ENCODE peak calls at places on chromosome 19, in seven cellular contexts. B, X, K, G, C, E and F are unnamed samples.

GRCh38 chr19:55620410-55620809 is 4.0 kb downstream of the ZNF784 start:
- DNase-seq in G (peak; percentile 42), B (no peak), K (no peak), X (no peak), E (no peak), C (no peak), F (no peak)

GRCh38 chr19:49255674-49256073 is 69.3 kb downstream of the SLC6A16 start:
- DNase-seq in E (no peak), B (peak; percentile 41), C (no peak), X (no peak), K (no peak), G (no peak), F (no peak)

GRCh38 chr19:8204961-8205360 is 4.2 kb upstream of the CERS4 start:
- DNase-seq in E (no peak), B (no peak), G (no peak), C (no peak), K (no peak), X (no peak), F (no peak)

GRCh38 chr19:42254083-42254849 is 662 bp downstream of the ERF start:
- DNase-seq in X (no peak), C (no peak), G (peak; percentile 84), B (peak; percentile 84), E (peak; percentile 63), K (peak; percentile 86), F (no peak)

GRCh38 chr19:43797118-43797517 is 5.1 kb downstream of the LYPD5 start:
- DNase-seq in K (no peak), X (no peak), E (no peak), G (no peak), B (no peak), C (no peak), F (no peak)

GRCh38 chr19:44582581-44583265 is 30.6 kb upstream of the IGSF23 start:
- DNase-seq in K (no peak), B (peak; percentile 49), X (no peak), E (no peak), C (no peak), G (peak; percentile 69), F (no peak)

GRCh38 chr19:23817519-23817918 is 58.8 kb upstream of the ZNF681 start:
- DNase-seq in C (no peak), B (peak; percentile 37), G (peak; percentile 56), X (no peak), K (no peak), E (peak; percentile 10), F (no peak)

GRCh38 chr19:32555786-32556185 is 25.2 kb upstream of the PDCD5 start:
- DNase-seq in E (no peak), G (no peak), B (no peak), C (no peak), K (no peak), X (no peak), F (no peak)

GRCh38 chr19:38021356-38021755 is 114.3 kb downstream of the SIPA1L3 start:
- DNase-seq in G (no peak), C (no peak), E (no peak), K (no peak), B (no peak), X (no peak), F (no peak)

GRCh38 chr19:53132231-53132991 is at the start of gene ZNF415:
- DNase-seq in G (peak; percentile 64), K (peak; percentile 87), E (peak; percentile 15), B (peak; percentile 94), X (no peak), C (no peak), F (no peak)

GRCh38 chr19:55455576-55456235 is 5.7 kb downstream of the ISOC2 start:
- DNase-seq in K (no peak), E (no peak), X (no peak), G (no peak), B (no peak), C (no peak), F (no peak)

GRCh38 chr19:41175825-41176734 is 16.9 kb upstream of the CYP2S1 start:
- DNase-seq in X (no peak), G (peak; percentile 52), C (peak; percentile 48), E (no peak), B (peak; percentile 61), K (no peak), F (no peak)

GRCh38 chr19:49441960-49442350 is 628 bp upstream of the SLC17A7 start:
- DNase-seq in B (no peak), K (no peak), C (no peak), X (no peak), G (no peak), E (no peak), F (no peak)

GRCh38 chr19:52646571-52647222 is 8.5 kb upstream of the ZNF83 start:
- DNase-seq in G (no peak), E (no peak), B (no peak), X (no peak), K (no peak), C (no peak), F (no peak)

GRCh38 chr19:49469828-49470614 is 4.0 kb upstream of the FLT3LG start:
- DNase-seq in B (no peak), X (no peak), E (peak; percentile 67), C (no peak), G (peak; percentile 81), K (no peak), F (no peak)

GRCh38 chr19:17335575-17335974 is 920 bp upstream of the ANO8 start:
- DNase-seq in E (no peak), G (no peak), X (no peak), C (no peak), B (no peak), K (no peak), F (no peak)

GRCh38 chr19:39951065-39951650 is 16.7 kb upstream of the FCGBP start:
- DNase-seq in K (peak; percentile 19), X (no peak), E (no peak), G (no peak), B (no peak), C (no peak), F (no peak)

GRCh38 chr19:19594371-19594770 is 24.1 kb downstream of the PBX4 start:
- DNase-seq in C (no peak), B (no peak), E (no peak), K (no peak), X (no peak), G (peak; percentile 30), F (no peak)

GRCh38 chr19:42284066-42284501 is 15.0 kb downstream of the CIC start:
- DNase-seq in X (no peak), E (peak; percentile 75), C (no peak), G (peak; percentile 84), K (peak; percentile 87), B (peak; percentile 89), F (no peak)

GRCh38 chr19:2040647-2041435 is 10.2 kb downstream of the MKNK2 start:
- DNase-seq in K (no peak), E (no peak), X (no peak), G (peak; percentile 2), B (peak; percentile 48), C (no peak), F (no peak)

GRCh38 chr19:51681286-51681956 is 11.7 kb upstream of the SPACA6 start:
- DNase-seq in C (no peak), B (no peak), G (no peak), X (no peak), E (no peak), K (no peak), F (no peak)